ENCODE peak calls at places on chromosomes 13 and 19, in ten cellular contexts. Q is PC-3, Z is NB4, Y is tibial nerve, H is adrenal gland, S is PC-9, L is choroid plexus epithelial cell, E is skeletal muscle cell, C is OCI-LY7, M is cardiac fibroblast. J is an unnamed sample.

GRCh38 chr19:1445185-1445931 is 4.6 kb upstream of the APC2 start:
- DNase-seq in C (peak), Y (peak), S (peak), M (peak), L (peak), H (peak), Q (peak), E (no peak), Z (peak), J (peak)

GRCh38 chr19:16457954-16458331 is 13.8 kb downstream of the EPS15L1 start:
- DNase-seq in M (no peak), S (no peak), L (no peak), Q (no peak), E (no peak), Y (no peak), C (no peak), H (no peak), Z (no peak), J (no peak)

GRCh38 chr19:31483226-31483857 is 134.1 kb upstream of the TSHZ3 start:
- DNase-seq in Q (no peak), S (no peak), Y (no peak), E (no peak), M (no peak), L (no peak), C (no peak), H (no peak), Z (no peak), J (no peak)

GRCh38 chr13:53052675-53053074 is 24.1 kb downstream of the OLFM4 start:
- DNase-seq in M (no peak), L (no peak), Z (no peak), Y (no peak), Q (no peak), C (no peak), H (no peak), E (no peak), S (no peak), J (no peak)

GRCh38 chr19:45231891-45232290 is 13.3 kb downstream of the EXOC3L2 start:
- DNase-seq in Q (no peak), Y (no peak), C (no peak), E (no peak), Z (no peak), H (no peak), L (no peak), S (no peak), M (no peak), J (no peak)

GRCh38 chr13:84405286-84405685 is 523.0 kb upstream of the SLITRK1 start:
- DNase-seq in S (no peak), Y (no peak), Z (no peak), E (no peak), M (peak), H (no peak), C (no peak), L (peak), Q (no peak), J (no peak)

GRCh38 chr13:111575719-111576118 is 255.3 kb downstream of the TEX29 start:
- DNase-seq in Y (no peak), L (no peak), E (no peak), H (no peak), M (no peak), C (no peak), Q (no peak), S (no peak), Z (no peak), J (no peak)

GRCh38 chr13:39419068-39419467 is 183.9 kb downstream of the LHFPL6 start:
- DNase-seq in L (no peak), Z (no peak), M (no peak), H (no peak), Q (no peak), Y (no peak), E (no peak), C (no peak), S (no peak), J (no peak)

GRCh38 chr13:56378566-56378965 is 762.2 kb upstream of the PRR20A start:
- DNase-seq in Z (no peak), S (no peak), C (no peak), Q (no peak), E (no peak), Y (no peak), M (no peak), L (no peak), H (no peak), J (no peak)

GRCh38 chr19:27793128-27793643 is 1419.8 kb downstream of the UQCRFS1 start:
- DNase-seq in S (peak), H (peak), E (peak), Z (peak), C (peak), L (peak), Q (peak), Y (peak), M (peak), J (peak)

GRCh38 chr13:44954210-44954609 is 35.1 kb downstream of the NUFIP1 start:
- DNase-seq in Z (no peak), E (no peak), S (no peak), Q (no peak), L (no peak), H (no peak), Y (no peak), M (no peak), C (no peak), J (no peak)

GRCh38 chr13:77250968-77251367 is 75.9 kb downstream of the MYCBP2 start:
- DNase-seq in E (no peak), Q (no peak), S (no peak), Y (no peak), C (no peak), L (no peak), Z (no peak), H (no peak), M (no peak), J (no peak)

GRCh38 chr13:111898956-111899713 is 167.8 kb upstream of the SOX1 start:
- DNase-seq in M (no peak), Z (no peak), Y (no peak), E (no peak), L (no peak), C (no peak), S (no peak), H (no peak), Q (no peak), J (no peak)

GRCh38 chr13:94617389-94618000 is 15.8 kb downstream of the GPR180 start:
- DNase-seq in H (peak), Z (peak), S (no peak), L (peak), Q (peak), E (no peak), C (peak), M (peak), Y (peak), J (no peak)

GRCh38 chr19:57903298-57904174 is 12.9 kb downstream of the ZNF417 start:
- DNase-seq in Q (peak), Z (peak), L (peak), S (no peak), H (no peak), E (no peak), M (peak), Y (no peak), C (peak), J (no peak)

GRCh38 chr19:10471909-10472308 is 31.2 kb downstream of the KEAP1 start:
- DNase-seq in M (peak), L (peak), H (no peak), E (no peak), Q (peak), C (peak), Z (peak), Y (no peak), S (no peak), J (no peak)

GRCh38 chr19:57905258-57905657 is 11.1 kb downstream of the ZNF417 start:
- DNase-seq in E (no peak), S (no peak), L (no peak), H (no peak), Z (no peak), Y (no peak), M (no peak), C (no peak), Q (no peak), J (no peak)

GRCh38 chr13:44815507-44816074 is 173.7 kb downstream of the NUFIP1 start:
- DNase-seq in L (peak), Z (peak), M (peak), E (peak), Q (peak), S (peak), C (no peak), H (peak), Y (peak), J (no peak)

GRCh38 chr19:2533686-2534085 is 57.8 kb downstream of the GADD45B start:
- DNase-seq in S (no peak), M (peak), E (no peak), C (no peak), Z (no peak), L (peak), Q (peak), Y (no peak), H (no peak), J (no peak)

GRCh38 chr13:85093808-85094207 is 705.4 kb downstream of the SLITRK6 start:
- DNase-seq in Y (peak), Q (peak), S (peak), L (peak), M (no peak), E (peak), H (peak), Z (no peak), C (no peak), J (no peak)

GRCh38 chr13:110109910-110110309 is 197.0 kb downstream of the COL4A1 start:
- DNase-seq in Q (no peak), C (no peak), S (peak), E (peak), L (peak), H (peak), Y (no peak), M (peak), Z (peak), J (no peak)

GRCh38 chr19:3908266-3909054 is 24.4 kb upstream of the NMRK2 start:
- DNase-seq in Y (no peak), S (no peak), Z (no peak), M (no peak), C (no peak), Q (no peak), L (no peak), H (no peak), E (no peak), J (no peak)

GRCh38 chr19:3398114-3398899 is 31.9 kb downstream of the NFIC start:
- DNase-seq in Y (peak), L (peak), M (no peak), E (no peak), S (no peak), C (no peak), H (peak), Z (no peak), Q (no peak), J (no peak)

GRCh38 chr13:87368639-87369038 is 302.5 kb upstream of the SLITRK5 start:
- DNase-seq in E (no peak), S (no peak), L (no peak), H (no peak), Y (no peak), M (no peak), Z (no peak), Q (no peak), C (no peak), J (no peak)

DNA sequence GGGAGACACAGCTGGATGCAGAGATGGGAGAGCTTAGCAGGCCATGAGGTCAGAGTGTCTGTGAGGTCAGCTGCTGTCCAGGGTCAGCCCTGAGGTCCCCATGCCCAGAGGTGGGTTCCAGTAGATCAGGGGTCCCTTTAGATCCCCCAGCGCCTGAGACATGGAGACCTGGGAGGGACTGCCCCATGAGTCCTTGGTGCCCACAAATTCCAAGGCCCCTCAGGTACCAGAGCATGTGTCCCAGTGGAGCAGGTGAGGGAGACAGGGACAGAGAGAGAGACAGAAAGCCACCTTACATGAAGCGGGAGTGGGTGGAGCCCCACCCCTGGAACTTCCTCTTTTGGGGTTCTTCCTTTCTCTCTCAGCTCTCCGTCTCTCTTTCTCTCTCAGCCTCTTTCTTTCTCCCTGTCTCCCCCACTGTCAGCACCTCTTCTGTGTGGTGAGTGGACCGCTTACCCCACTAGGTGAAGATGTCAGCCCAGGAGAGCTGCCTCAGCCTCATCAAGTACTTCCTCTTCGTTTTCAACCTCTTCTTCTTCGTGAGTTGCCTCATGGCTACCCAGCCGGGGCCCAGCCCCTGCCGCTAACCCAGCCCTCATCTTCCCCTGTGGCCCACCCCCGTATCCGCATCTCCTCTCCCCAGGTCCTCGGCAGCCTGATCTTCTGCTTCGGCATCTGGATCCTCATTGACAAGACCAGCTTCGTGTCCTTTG is at the start of gene CD37:
- DNase-seq in C (peak), H (no peak), Y (no peak), L (no peak), Q (no peak), Z (peak), S (no peak), M (no peak), E (no peak), J (peak)
- H3K4me3 ChIP-seq in C (peak), H (no peak), Y (no peak), L (no peak), Q (no peak), Z (peak), S (no peak), M (no peak), E (no peak), J (peak)

GRCh38 chr13:64428196-64428595 is 2801.9 kb downstream of the PCDH9 start:
- DNase-seq in H (no peak), M (peak), Z (no peak), C (no peak), Y (no peak), L (no peak), S (no peak), Q (peak), E (peak), J (no peak)

GRCh38 chr13:64429691-64430090 is 2800.4 kb downstream of the PCDH9 start:
- DNase-seq in Y (no peak), M (no peak), Z (no peak), Q (no peak), H (no peak), L (no peak), C (no peak), E (no peak), S (no peak), J (no peak)
- H3K4me3 ChIP-seq in Y (no peak), M (no peak), Z (no peak), Q (no peak), H (no peak), L (no peak), C (no peak), E (no peak), S (no peak), J (no peak)

GRCh38 chr19:48777720-48778119 is 22.4 kb downstream of the FGF21 start:
- DNase-seq in E (no peak), L (no peak), Q (no peak), S (no peak), C (no peak), M (no peak), Z (no peak), Y (no peak), H (no peak), J (no peak)
- H3K4me3 ChIP-seq in E (no peak), L (no peak), Q (no peak), S (no peak), C (no peak), M (no peak), Z (no peak), Y (no peak), H (no peak), J (no peak)

DNA sequence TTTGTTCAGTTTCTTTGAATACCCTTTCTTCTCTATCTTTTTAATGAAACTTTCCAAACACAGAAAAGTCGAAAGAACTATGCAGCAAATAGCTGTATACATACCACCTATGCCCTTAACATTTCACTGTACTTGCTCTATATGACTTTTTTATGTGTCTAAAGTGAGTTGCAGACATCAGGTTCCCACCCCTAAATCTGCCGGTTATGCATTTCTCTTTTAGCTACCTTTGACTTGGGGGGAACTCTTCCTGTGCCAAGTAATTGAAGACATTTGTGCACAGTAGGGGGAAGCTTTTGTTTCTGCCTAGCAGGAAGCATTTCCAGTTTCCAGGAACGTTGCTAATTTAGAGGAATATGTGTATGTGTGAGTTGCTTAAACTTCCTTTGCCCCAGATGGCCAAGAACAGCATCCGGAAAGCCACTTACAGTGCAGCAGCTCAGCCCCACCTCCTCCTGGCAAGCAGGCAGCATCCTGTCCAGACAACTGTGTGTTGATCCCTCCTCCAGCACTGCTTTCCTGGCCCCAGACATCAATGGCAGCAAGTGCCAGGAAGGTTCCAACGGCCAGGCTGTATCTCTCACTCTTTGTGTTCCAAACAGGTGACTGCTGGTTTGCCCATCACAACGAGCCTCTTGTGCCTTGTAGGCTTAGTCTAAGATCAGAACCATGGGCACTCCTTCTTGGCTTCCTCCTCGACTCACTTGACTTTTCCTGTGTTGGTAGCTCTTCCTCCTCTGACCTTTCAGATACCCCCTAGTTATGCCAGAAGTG is 14.7 kb upstream of the GRAMD1A start:
- DNase-seq in H (peak), E (no peak), C (peak), M (peak), S (no peak), Z (no peak), L (peak), Y (no peak), Q (no peak), J (no peak)
- H3K4me3 ChIP-seq in H (no peak), E (no peak), C (no peak), M (no peak), S (no peak), Z (no peak), L (peak), Y (no peak), Q (no peak), J (no peak)

J was measured in effector memory CD4-positive, alpha-beta T cell.